ENCODE peak calls at places on chromosomes 3 and 15, in four cellular contexts. P, Y, Z and B are unnamed samples. For H3K36me3, the result is how much of the 10 kb centered on the place peaks cover.

GRCh38 chr3:53773586-53774368 is 72.4 kb downstream of the CHDH start:
- DNase-seq in P (peak), Y (peak), Z (peak), B (no peak)

GRCh38 chr15:42150246-42150970 is 6.0 kb downstream of the PLA2G4F start:
- DNase-seq in Z (no peak), P (no peak), Y (no peak), B (no peak)

GRCh38 chr3:5503136-5503535 is 315.6 kb downstream of the EDEM1 start:
- DNase-seq in Y (no peak), Z (no peak), P (no peak), B (no peak)

GRCh38 chr3:156321934-156322333 is 201.6 kb downstream of the KCNAB1 start:
- DNase-seq in Y (no peak), P (no peak), Z (no peak), B (no peak)

GRCh38 chr3:158768881-158769518 is 32.9 kb upstream of the MFSD1 start:
- DNase-seq in P (peak), Y (peak), Z (peak), B (peak)

GRCh38 chr3:59364471-59364870 is 314.6 kb upstream of the CFAP20DC start:
- DNase-seq in P (no peak), Y (no peak), Z (peak), B (no peak)

GRCh38 chr3:36643192-36643591 is 121.2 kb downstream of the DCLK3 start:
- DNase-seq in Z (no peak), Y (no peak), P (no peak), B (no peak)

GRCh38 chr3:27360113-27361078 is 8.8 kb downstream of the NEK10 start:
- DNase-seq in Z (peak), P (no peak), Y (no peak), B (peak)

GRCh38 chr3:123694377-123695147 is 109.7 kb upstream of the HACD2 start:
- DNase-seq in Z (peak), P (no peak), Y (no peak), B (no peak)

GRCh38 chr3:35394400-35394799 is 244.9 kb upstream of the ARPP21 start:
- DNase-seq in Z (no peak), P (no peak), Y (no peak), B (no peak)

GRCh38 chr15:26804063-26804804 is 31.4 kb upstream of the GABRB3 start:
- DNase-seq in Y (no peak), Z (no peak), P (no peak), B (peak)

GRCh38 chr3:191523099-191523498 is 62.1 kb downstream of the PYDC2 start:
- DNase-seq in Y (no peak), P (no peak), Z (no peak), B (no peak)

GRCh38 chr3:124611520-124611919 is 118.7 kb upstream of the UMPS start:
- DNase-seq in Y (no peak), P (no peak), Z (no peak), B (no peak)

GRCh38 chr3:23594897-23595670 is 210.7 kb upstream of the UBE2E1 start:
- DNase-seq in Z (peak), P (no peak), Y (no peak), B (peak)

GRCh38 chr3:127817331-127817821 is 4.9 kb downstream of the MGLL start:
- DNase-seq in Z (peak), P (no peak), Y (no peak), B (no peak)

GRCh38 chr3:31668258-31668657 is 135.5 kb downstream of the STT3B start:
- DNase-seq in Y (no peak), P (no peak), Z (no peak), B (no peak)
- H3K36me3 ChIP-seq in Y (under half), P (under half), Z (under half), B (under half)

GRCh38 chr3:58055309-58055708 is 47.1 kb downstream of the FLNB start:
- DNase-seq in Z (no peak), P (no peak), Y (no peak), B (no peak)

GRCh38 chr3:58054652-58055051 is 46.4 kb downstream of the FLNB start:
- DNase-seq in P (no peak), Z (no peak), Y (no peak), B (no peak)

GRCh38 chr3:58051196-58051595 is 43.0 kb downstream of the FLNB start:
- DNase-seq in Z (peak), Y (no peak), P (peak), B (no peak)

GRCh38 chr3:58049143-58049785 is 41.0 kb downstream of the FLNB start:
- DNase-seq in Z (peak), Y (peak), P (peak), B (peak)

GRCh38 chr3:58052373-58053273 is 44.4 kb downstream of the FLNB start:
- DNase-seq in Y (peak), P (peak), Z (peak), B (peak)
- H3K4me3 ChIP-seq in Y (no peak), P (no peak), Z (no peak), B (no peak)

GRCh38 chr15:39948817-39949216 is 14.9 kb downstream of the EIF2AK4 start:
- DNase-seq in P (no peak), Z (no peak), Y (no peak), B (no peak)
- H3K36me3 ChIP-seq in P (under half), Z (under half), Y (under half), B (under half)

GRCh38 chr15:59099162-59099685 is 5.7 kb upstream of the CCNB2 start:
- DNase-seq in Z (no peak), P (no peak), Y (no peak), B (no peak)
- H3K4me3 ChIP-seq in Z (no peak), P (no peak), Y (no peak), B (no peak)

DNA sequence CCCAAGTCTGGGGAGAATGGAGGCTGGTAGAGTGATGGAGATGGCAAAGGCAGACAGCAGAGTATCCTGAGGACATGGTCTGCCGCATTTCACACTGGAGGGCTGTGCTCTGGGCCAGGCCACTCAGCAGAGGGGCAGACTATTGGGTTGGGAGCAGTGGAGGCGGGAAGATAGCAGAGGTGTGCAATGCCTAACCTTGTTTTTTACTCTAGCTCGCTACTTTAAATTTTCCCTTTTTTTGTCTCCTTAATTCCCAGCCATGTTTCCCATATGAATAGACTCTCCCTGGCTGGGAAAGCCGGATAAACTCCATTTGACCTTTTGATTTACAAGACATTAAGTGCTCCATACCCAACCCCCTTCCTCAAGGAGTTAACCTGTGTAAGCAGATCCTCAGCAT is 33.5 kb upstream of the ST6GAL1 start:
- DNase-seq in Z (no peak), Y (no peak), P (no peak), B (no peak)
- H3K36me3 ChIP-seq in Z (under half), Y (under half), P (under half), B (under half)

GRCh38 chr3:152296990-152297389 is 28.3 kb downstream of the MBNL1 start:
- DNase-seq in Z (no peak), Y (no peak), P (no peak), B (no peak)

GRCh38 chr3:152296382-152296781 is 27.7 kb downstream of the MBNL1 start:
- DNase-seq in Y (no peak), P (no peak), Z (no peak), B (no peak)

GRCh38 chr3:152299243-152299976 is 30.7 kb downstream of the MBNL1 start:
- DNase-seq in P (no peak), Y (no peak), Z (no peak), B (no peak)

GRCh38 chr3:152300029-152300764 is 31.5 kb downstream of the MBNL1 start:
- DNase-seq in Y (no peak), P (no peak), Z (no peak), B (no peak)

GRCh38 chr3:152298393-152299242 is 29.9 kb downstream of the MBNL1 start:
- DNase-seq in P (no peak), Z (peak), Y (peak), B (peak)
- H3K4me3 ChIP-seq in P (peak), Z (peak), Y (peak), B (peak)

GRCh38 chr15:94323076-94323475 is 91.7 kb downstream of the MCTP2 start:
- DNase-seq in P (no peak), Z (no peak), Y (no peak), B (no peak)

GRCh38 chr15:94317211-94317610 is 85.8 kb downstream of the MCTP2 start:
- DNase-seq in Y (no peak), P (no peak), Z (no peak), B (no peak)

GRCh38 chr15:94324835-94325767 is 93.7 kb downstream of the MCTP2 start:
- DNase-seq in Z (no peak), P (no peak), Y (no peak), B (peak)

GRCh38 chr15:94324117-94324826 is 92.9 kb downstream of the MCTP2 start:
- DNase-seq in Z (peak), P (no peak), Y (peak), B (peak)

GRCh38 chr15:94322141-94322540 is 90.8 kb downstream of the MCTP2 start:
- DNase-seq in Z (no peak), P (no peak), Y (no peak), B (no peak)
- H3K36me3 ChIP-seq in Z (under half), P (under half), Y (under half), B (under half)

GRCh38 chr15:67072951-67073350 is 7.5 kb downstream of the SMAD3 start:
- DNase-seq in Y (no peak), P (no peak), Z (peak), B (peak)
- H3K4me3 ChIP-seq in Y (no peak), P (no peak), Z (no peak), B (no peak)